ENCODE peak calls at places on chromosomes 11 and 22, in eight cellular contexts. One of them, this sample, is unnamed.

GRCh38 chr11:100629671-100630070 is 57.4 kb upstream of the ARHGAP42 start:
- DNase-seq in dorsolateral prefrontal cortex: no peak
- DNase-seq in A549: peak
- DNase-seq in CD8-positive, alpha-beta T cell: no peak
- DNase-seq in cardiac muscle cell: no peak
- DNase-seq in body of pancreas: no peak
- DNase-seq in keratinocyte: no peak
- DNase-seq in bronchial epithelial cell: peak
- DNase-seq in this sample: no peak

GRCh38 chr11:7530013-7530412 is 16.2 kb downstream of the PPFIBP2 start:
- DNase-seq in dorsolateral prefrontal cortex: no peak
- DNase-seq in A549: no peak
- DNase-seq in CD8-positive, alpha-beta T cell: no peak
- DNase-seq in cardiac muscle cell: no peak
- DNase-seq in body of pancreas: no peak
- DNase-seq in keratinocyte: no peak
- DNase-seq in bronchial epithelial cell: no peak
- DNase-seq in this sample: no peak

GRCh38 chr22:42895087-42895486 is 38.0 kb upstream of the ARFGAP3 start:
- DNase-seq in dorsolateral prefrontal cortex: no peak
- DNase-seq in A549: no peak
- DNase-seq in CD8-positive, alpha-beta T cell: no peak
- DNase-seq in cardiac muscle cell: no peak
- DNase-seq in body of pancreas: peak
- DNase-seq in keratinocyte: no peak
- DNase-seq in bronchial epithelial cell: no peak
- DNase-seq in this sample: no peak

GRCh38 chr11:115269193-115269592 is 235.0 kb downstream of the CADM1 start:
- DNase-seq in dorsolateral prefrontal cortex: no peak
- DNase-seq in A549: no peak
- DNase-seq in CD8-positive, alpha-beta T cell: no peak
- DNase-seq in cardiac muscle cell: no peak
- DNase-seq in body of pancreas: no peak
- DNase-seq in keratinocyte: no peak
- DNase-seq in bronchial epithelial cell: no peak
- DNase-seq in this sample: no peak

GRCh38 chr11:12717851-12718291 is 43.6 kb downstream of the TEAD1 start:
- DNase-seq in dorsolateral prefrontal cortex: no peak
- DNase-seq in A549: no peak
- DNase-seq in CD8-positive, alpha-beta T cell: no peak
- DNase-seq in cardiac muscle cell: no peak
- DNase-seq in body of pancreas: no peak
- DNase-seq in keratinocyte: no peak
- DNase-seq in bronchial epithelial cell: no peak
- DNase-seq in this sample: no peak

GRCh38 chr11:35859311-35859710 is 84.6 kb upstream of the LDLRAD3 start:
- DNase-seq in dorsolateral prefrontal cortex: no peak
- DNase-seq in A549: no peak
- DNase-seq in CD8-positive, alpha-beta T cell: no peak
- DNase-seq in cardiac muscle cell: peak
- DNase-seq in body of pancreas: no peak
- DNase-seq in keratinocyte: no peak
- DNase-seq in bronchial epithelial cell: no peak
- DNase-seq in this sample: no peak

GRCh38 chr11:63918576-63919171 is 1.7 kb upstream of the RCOR2 start:
- DNase-seq in dorsolateral prefrontal cortex: no peak
- DNase-seq in A549: no peak
- DNase-seq in CD8-positive, alpha-beta T cell: no peak
- DNase-seq in cardiac muscle cell: peak
- DNase-seq in body of pancreas: no peak
- DNase-seq in keratinocyte: no peak
- DNase-seq in bronchial epithelial cell: no peak
- DNase-seq in this sample: no peak

GRCh38 chr22:30325065-30325720 is 1.5 kb downstream of the TBC1D10A start:
- DNase-seq in dorsolateral prefrontal cortex: no peak
- DNase-seq in A549: peak
- DNase-seq in CD8-positive, alpha-beta T cell: no peak
- DNase-seq in cardiac muscle cell: peak
- DNase-seq in body of pancreas: peak
- DNase-seq in keratinocyte: peak
- DNase-seq in bronchial epithelial cell: peak
- DNase-seq in this sample: peak

GRCh38 chr11:95821640-95822039 is 31.3 kb downstream of the CEP57 start:
- DNase-seq in dorsolateral prefrontal cortex: no peak
- DNase-seq in A549: no peak
- DNase-seq in CD8-positive, alpha-beta T cell: no peak
- DNase-seq in cardiac muscle cell: peak
- DNase-seq in body of pancreas: no peak
- DNase-seq in keratinocyte: no peak
- DNase-seq in bronchial epithelial cell: peak
- DNase-seq in this sample: no peak

GRCh38 chr11:128469220-128469619 is 118.1 kb downstream of the ETS1 start:
- DNase-seq in dorsolateral prefrontal cortex: no peak
- DNase-seq in A549: no peak
- DNase-seq in CD8-positive, alpha-beta T cell: no peak
- DNase-seq in cardiac muscle cell: no peak
- DNase-seq in body of pancreas: no peak
- DNase-seq in keratinocyte: no peak
- DNase-seq in bronchial epithelial cell: no peak
- DNase-seq in this sample: no peak

GRCh38 chr11:126997196-126997595 is 3.4 kb downstream of the KIRREL3 start:
- DNase-seq in dorsolateral prefrontal cortex: peak
- DNase-seq in A549: no peak
- DNase-seq in CD8-positive, alpha-beta T cell: no peak
- DNase-seq in cardiac muscle cell: no peak
- DNase-seq in body of pancreas: no peak
- DNase-seq in keratinocyte: no peak
- DNase-seq in bronchial epithelial cell: no peak
- DNase-seq in this sample: no peak

GRCh38 chr22:44837481-44837880 is 85.1 kb downstream of the ARHGAP8 start:
- DNase-seq in dorsolateral prefrontal cortex: no peak
- DNase-seq in A549: no peak
- DNase-seq in CD8-positive, alpha-beta T cell: no peak
- DNase-seq in cardiac muscle cell: no peak
- DNase-seq in body of pancreas: no peak
- DNase-seq in keratinocyte: no peak
- DNase-seq in bronchial epithelial cell: no peak
- DNase-seq in this sample: no peak

GRCh38 chr11:128544625-128545024 is 42.7 kb downstream of the ETS1 start:
- DNase-seq in dorsolateral prefrontal cortex: no peak
- DNase-seq in A549: no peak
- DNase-seq in CD8-positive, alpha-beta T cell: no peak
- DNase-seq in cardiac muscle cell: peak
- DNase-seq in body of pancreas: no peak
- DNase-seq in keratinocyte: no peak
- DNase-seq in bronchial epithelial cell: no peak
- DNase-seq in this sample: no peak

GRCh38 chr11:43837879-43838278 is 42.8 kb upstream of the ALKBH3 start:
- DNase-seq in dorsolateral prefrontal cortex: no peak
- DNase-seq in A549: no peak
- DNase-seq in CD8-positive, alpha-beta T cell: no peak
- DNase-seq in cardiac muscle cell: no peak
- DNase-seq in body of pancreas: no peak
- DNase-seq in keratinocyte: no peak
- DNase-seq in bronchial epithelial cell: no peak
- DNase-seq in this sample: no peak

GRCh38 chr11:11382858-11383532 is 29.9 kb upstream of the CSNK2A3 start:
- DNase-seq in dorsolateral prefrontal cortex: no peak
- DNase-seq in A549: no peak
- DNase-seq in CD8-positive, alpha-beta T cell: no peak
- DNase-seq in cardiac muscle cell: no peak
- DNase-seq in body of pancreas: no peak
- DNase-seq in keratinocyte: no peak
- DNase-seq in bronchial epithelial cell: no peak
- DNase-seq in this sample: no peak

GRCh38 chr22:40383905-40384304 is 13.5 kb downstream of the SGSM3 start:
- DNase-seq in dorsolateral prefrontal cortex: no peak
- DNase-seq in A549: no peak
- DNase-seq in CD8-positive, alpha-beta T cell: no peak
- DNase-seq in cardiac muscle cell: peak
- DNase-seq in body of pancreas: no peak
- DNase-seq in keratinocyte: no peak
- DNase-seq in bronchial epithelial cell: no peak
- DNase-seq in this sample: no peak

GRCh38 chr11:32508780-32509179 is 73.4 kb upstream of the WT1 start:
- DNase-seq in dorsolateral prefrontal cortex: no peak
- DNase-seq in A549: no peak
- DNase-seq in CD8-positive, alpha-beta T cell: no peak
- DNase-seq in cardiac muscle cell: no peak
- DNase-seq in body of pancreas: no peak
- DNase-seq in keratinocyte: no peak
- DNase-seq in bronchial epithelial cell: no peak
- DNase-seq in this sample: no peak

GRCh38 chr11:78562398-78562797 is 12.3 kb downstream of the NARS2 start:
- DNase-seq in dorsolateral prefrontal cortex: no peak
- DNase-seq in A549: no peak
- DNase-seq in CD8-positive, alpha-beta T cell: no peak
- DNase-seq in cardiac muscle cell: peak
- DNase-seq in body of pancreas: no peak
- DNase-seq in keratinocyte: no peak
- DNase-seq in bronchial epithelial cell: peak
- DNase-seq in this sample: no peak

GRCh38 chr11:71286701-71287643 is 34.6 kb upstream of the SHANK2 start:
- DNase-seq in dorsolateral prefrontal cortex: peak
- DNase-seq in A549: peak
- DNase-seq in CD8-positive, alpha-beta T cell: peak
- DNase-seq in cardiac muscle cell: peak
- DNase-seq in body of pancreas: peak
- DNase-seq in keratinocyte: peak
- DNase-seq in bronchial epithelial cell: peak
- DNase-seq in this sample: peak

GRCh38 chr11:114348200-114349191 is 51.8 kb downstream of the C11orf71 start:
- DNase-seq in dorsolateral prefrontal cortex: no peak
- DNase-seq in A549: peak
- DNase-seq in CD8-positive, alpha-beta T cell: no peak
- DNase-seq in cardiac muscle cell: peak
- DNase-seq in body of pancreas: peak
- DNase-seq in keratinocyte: peak
- DNase-seq in bronchial epithelial cell: peak
- DNase-seq in this sample: peak

GRCh38 chr11:102237096-102237735 is 80.1 kb upstream of the BIRC3 start:
- DNase-seq in dorsolateral prefrontal cortex: no peak
- DNase-seq in A549: no peak
- DNase-seq in CD8-positive, alpha-beta T cell: no peak
- DNase-seq in cardiac muscle cell: no peak
- DNase-seq in body of pancreas: no peak
- DNase-seq in keratinocyte: no peak
- DNase-seq in bronchial epithelial cell: no peak
- DNase-seq in this sample: no peak

GRCh38 chr22:31230871-31231621 is 18.9 kb downstream of the LIMK2 start:
- DNase-seq in dorsolateral prefrontal cortex: no peak
- DNase-seq in A549: peak
- DNase-seq in CD8-positive, alpha-beta T cell: peak
- DNase-seq in cardiac muscle cell: peak
- DNase-seq in body of pancreas: peak
- DNase-seq in keratinocyte: no peak
- DNase-seq in bronchial epithelial cell: peak
- DNase-seq in this sample: peak

GRCh38 chr11:124897681-124898680 is at the start of gene ROBO4:
- DNase-seq in dorsolateral prefrontal cortex: no peak
- DNase-seq in A549: no peak
- DNase-seq in CD8-positive, alpha-beta T cell: peak
- DNase-seq in cardiac muscle cell: peak
- DNase-seq in body of pancreas: no peak
- DNase-seq in keratinocyte: peak
- DNase-seq in bronchial epithelial cell: peak
- DNase-seq in this sample: no peak

GRCh38 chr22:29531419-29531818 is 22.1 kb downstream of the THOC5 start:
- DNase-seq in dorsolateral prefrontal cortex: no peak
- DNase-seq in A549: no peak
- DNase-seq in CD8-positive, alpha-beta T cell: no peak
- DNase-seq in cardiac muscle cell: no peak
- DNase-seq in body of pancreas: no peak
- DNase-seq in keratinocyte: no peak
- DNase-seq in bronchial epithelial cell: no peak
- DNase-seq in this sample: no peak

DNA sequence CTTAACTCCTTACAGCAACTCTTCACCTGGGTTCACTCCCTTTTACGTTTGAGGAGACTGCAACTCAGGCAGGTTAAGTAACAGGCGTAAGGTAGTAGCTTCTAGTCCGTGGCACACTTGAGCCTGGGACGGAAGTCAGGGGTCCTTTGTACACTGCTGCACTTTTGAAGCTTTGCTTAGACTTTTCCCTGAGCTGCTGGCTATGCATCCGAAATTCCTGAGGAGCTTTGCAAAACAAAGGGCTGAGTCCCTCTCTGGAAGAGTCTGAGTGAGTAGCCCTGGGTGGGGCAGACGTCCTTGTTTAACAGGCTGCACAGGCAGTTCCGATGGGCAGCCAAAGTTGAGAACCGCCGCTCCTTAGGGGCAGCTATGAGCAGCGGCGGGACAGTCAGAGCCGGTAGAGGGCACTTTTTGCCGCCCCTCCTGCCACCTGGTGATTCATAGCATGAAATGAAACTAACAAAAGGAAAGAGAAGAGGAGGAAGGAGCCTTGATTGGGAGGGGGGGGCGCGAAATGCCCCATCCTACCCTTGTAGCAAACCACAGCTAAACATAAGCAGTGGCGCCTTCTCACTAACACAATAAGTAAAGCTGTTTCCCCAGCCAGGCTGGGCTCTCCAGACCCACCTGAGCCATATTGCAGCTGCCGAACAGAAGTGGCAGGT is 1.4 kb downstream of the TMEM109 start:
- DNase-seq in dorsolateral prefrontal cortex: no peak
- DNase-seq in A549: peak
- DNase-seq in CD8-positive, alpha-beta T cell: peak
- DNase-seq in cardiac muscle cell: peak
- DNase-seq in body of pancreas: peak
- DNase-seq in keratinocyte: no peak
- DNase-seq in bronchial epithelial cell: peak
- DNase-seq in this sample: peak
- TF ChIP-seq CTCF in dorsolateral prefrontal cortex: peak
- TF ChIP-seq CTCF in A549: peak
- TF ChIP-seq CTCF in CD8-positive, alpha-beta T cell: peak
- TF ChIP-seq CTCF in cardiac muscle cell: peak
- TF ChIP-seq CTCF in body of pancreas: no peak
- TF ChIP-seq CTCF in keratinocyte: no peak
- TF ChIP-seq CTCF in bronchial epithelial cell: peak
- TF ChIP-seq CTCF in this sample: no peak

GRCh38 chr11:61716478-61717285 is 35.8 kb upstream of the MYRF start:
- DNase-seq in dorsolateral prefrontal cortex: no peak
- DNase-seq in A549: no peak
- DNase-seq in CD8-positive, alpha-beta T cell: no peak
- DNase-seq in cardiac muscle cell: no peak
- DNase-seq in body of pancreas: no peak
- DNase-seq in keratinocyte: no peak
- DNase-seq in bronchial epithelial cell: no peak
- DNase-seq in this sample: peak
- TF ChIP-seq CTCF in dorsolateral prefrontal cortex: no peak
- TF ChIP-seq CTCF in A549: no peak
- TF ChIP-seq CTCF in CD8-positive, alpha-beta T cell: no peak
- TF ChIP-seq CTCF in cardiac muscle cell: no peak
- TF ChIP-seq CTCF in body of pancreas: no peak
- TF ChIP-seq CTCF in keratinocyte: no peak
- TF ChIP-seq CTCF in bronchial epithelial cell: no peak
- TF ChIP-seq CTCF in this sample: no peak

GRCh38 chr22:49209452-49210195 is 618.0 kb downstream of the BRD1 start:
- DNase-seq in dorsolateral prefrontal cortex: peak
- DNase-seq in A549: peak
- DNase-seq in CD8-positive, alpha-beta T cell: peak
- DNase-seq in cardiac muscle cell: no peak
- DNase-seq in body of pancreas: peak
- DNase-seq in keratinocyte: no peak
- DNase-seq in bronchial epithelial cell: no peak
- DNase-seq in this sample: no peak
- TF ChIP-seq CTCF in dorsolateral prefrontal cortex: no peak
- TF ChIP-seq CTCF in A549: no peak
- TF ChIP-seq CTCF in CD8-positive, alpha-beta T cell: no peak
- TF ChIP-seq CTCF in cardiac muscle cell: no peak
- TF ChIP-seq CTCF in body of pancreas: no peak
- TF ChIP-seq CTCF in keratinocyte: no peak
- TF ChIP-seq CTCF in bronchial epithelial cell: no peak
- TF ChIP-seq CTCF in this sample: no peak

GRCh38 chr11:72856551-72857342 is 42.5 kb downstream of the ATG16L2 start:
- DNase-seq in dorsolateral prefrontal cortex: no peak
- DNase-seq in A549: no peak
- DNase-seq in CD8-positive, alpha-beta T cell: no peak
- DNase-seq in cardiac muscle cell: peak
- DNase-seq in body of pancreas: no peak
- DNase-seq in keratinocyte: no peak
- DNase-seq in bronchial epithelial cell: no peak
- DNase-seq in this sample: no peak
- TF ChIP-seq CTCF in dorsolateral prefrontal cortex: peak
- TF ChIP-seq CTCF in A549: no peak
- TF ChIP-seq CTCF in CD8-positive, alpha-beta T cell: no peak
- TF ChIP-seq CTCF in cardiac muscle cell: peak
- TF ChIP-seq CTCF in body of pancreas: no peak
- TF ChIP-seq CTCF in keratinocyte: no peak
- TF ChIP-seq CTCF in bronchial epithelial cell: no peak
- TF ChIP-seq CTCF in this sample: no peak

This sample was measured in Calu3.